ENCODE peak calls at places on chromosomes 3 and 15, in eight cellular contexts. T is aorta, Z is sigmoid colon, Q is H9, L is A673, W is heart right ventricle, A is heart left ventricle, X is body of pancreas. M is an unnamed sample.

GRCh38 chr3:66492672-66493071 is 8.2 kb downstream of the LRIG1 start:
- DNase-seq in T (no peak), Z (no peak), Q (no peak), L (no peak), W (no peak), A (no peak), X (peak; percentile 78), M (no peak)

GRCh38 chr15:59294961-59295741 is 77.5 kb downstream of the MYO1E start:
- DNase-seq in T (no peak), Z (no peak), Q (no peak), L (peak; percentile 24), W (no peak), A (peak; percentile 32), X (peak; percentile 31), M (no peak)

GRCh38 chr15:90560229-90560771 is 30.6 kb downstream of the CRTC3 start:
- DNase-seq in T (peak; percentile 56), Z (peak; percentile 89), Q (no peak), L (peak; percentile 62), W (peak; percentile 48), A (peak; percentile 68), X (peak; percentile 53), M (peak; percentile 75)

GRCh38 chr3:138348107-138348949 is at the start of gene MRAS:
- DNase-seq in T (peak; percentile 87), Z (peak; percentile 90), Q (peak; percentile 78), L (peak; percentile 48), W (peak; percentile 83), A (peak; percentile 83), X (peak; percentile 85), M (peak; percentile 94)

GRCh38 chr3:196198771-196199753 is 12.1 kb downstream of the ZDHHC19 start:
- DNase-seq in T (no peak), Z (no peak), Q (no peak), L (peak; percentile 34), W (no peak), A (no peak), X (no peak), M (no peak)

GRCh38 chr15:31270767-31271166 is 55.9 kb upstream of the KLF13 start:
- DNase-seq in T (no peak), Z (peak; percentile 52), Q (peak; percentile 82), L (peak; percentile 29), W (no peak), A (peak; percentile 20), X (no peak), M (no peak)

GRCh38 chr3:46854543-46854942 is 8.7 kb downstream of the MYL3 start:
- DNase-seq in T (no peak), Z (peak; percentile 37), Q (no peak), L (no peak), W (peak; percentile 20), A (no peak), X (no peak), M (no peak)

GRCh38 chr3:168024537-168024941 is 71.2 kb downstream of the GOLIM4 start:
- DNase-seq in T (no peak), Z (no peak), Q (no peak), L (peak; percentile 61), W (no peak), A (no peak), X (no peak), M (no peak)

GRCh38 chr15:64942356-64942755 is 30.7 kb downstream of the ANKDD1A start:
- DNase-seq in T (no peak), Z (no peak), Q (no peak), L (no peak), W (no peak), A (no peak), X (no peak), M (no peak)

GRCh38 chr3:184355261-184356012 is 6.0 kb downstream of the CLCN2 start:
- DNase-seq in T (no peak), Z (no peak), Q (no peak), L (no peak), W (no peak), A (no peak), X (no peak), M (peak; percentile 53)

GRCh38 chr3:42991369-42992315 is 12.5 kb downstream of the GASK1A start:
- DNase-seq in T (no peak), Z (no peak), Q (no peak), L (no peak), W (no peak), A (no peak), X (no peak), M (peak; percentile 79)

GRCh38 chr3:99659965-99660364 is 21.6 kb downstream of the COL8A1 start:
- DNase-seq in T (no peak), Z (no peak), Q (no peak), L (no peak), W (no peak), A (no peak), X (no peak), M (no peak)

GRCh38 chr15:40336129-40337122 is 4.3 kb downstream of the CCDC9B start:
- DNase-seq in T (peak; percentile 53), Z (no peak), Q (peak; percentile 70), L (peak; percentile 69), W (no peak), A (no peak), X (peak; percentile 47), M (no peak)

GRCh38 chr15:25684521-25685215 is 178.5 kb downstream of the ATP10A start:
- DNase-seq in T (peak; percentile 70), Z (peak; percentile 85), Q (no peak), L (no peak), W (no peak), A (no peak), X (peak; percentile 18), M (peak; percentile 73)

GRCh38 chr3:69164296-69164695 is 41.9 kb upstream of the LMOD3 start:
- DNase-seq in T (no peak), Z (no peak), Q (no peak), L (no peak), W (no peak), A (no peak), X (no peak), M (no peak)

GRCh38 chr3:46065751-46066256 is 38.5 kb upstream of the XCR1 start:
- DNase-seq in T (no peak), Z (no peak), Q (no peak), L (peak; percentile 12), W (no peak), A (no peak), X (no peak), M (no peak)

GRCh38 chr3:141798455-141798854 is 35.2 kb downstream of the GRK7 start:
- DNase-seq in T (no peak), Z (peak; percentile 81), Q (no peak), L (no peak), W (peak; percentile 48), A (peak; percentile 26), X (peak; percentile 33), M (peak; percentile 57)

GRCh38 chr15:57969355-57969754 is 96.2 kb downstream of the ALDH1A2 start:
- DNase-seq in T (no peak), Z (no peak), Q (no peak), L (peak; percentile 9), W (no peak), A (no peak), X (no peak), M (no peak)

GRCh38 chr3:128133273-128133883 is 9.8 kb upstream of the RUVBL1 start:
- DNase-seq in T (no peak), Z (no peak), Q (peak; percentile 69), L (peak; percentile 69), W (no peak), A (no peak), X (peak; percentile 60), M (peak; percentile 22)

GRCh38 chr3:50562866-50563265 is 4.7 kb downstream of the C3orf18 start:
- DNase-seq in T (no peak), Z (no peak), Q (no peak), L (no peak), W (no peak), A (no peak), X (no peak), M (no peak)

GRCh38 chr3:143207338-143207961 is 87.9 kb downstream of the CHST2 start:
- DNase-seq in T (no peak), Z (no peak), Q (no peak), L (no peak), W (no peak), A (no peak), X (no peak), M (no peak)

GRCh38 chr15:72472907-72473669 is 1.0 kb upstream of the ARIH1 start:
- DNase-seq in T (no peak), Z (no peak), Q (no peak), L (peak; percentile 34), W (no peak), A (no peak), X (no peak), M (no peak)

GRCh38 chr3:196942915-196943277 is 568 bp upstream of the NCBP2 start:
- DNase-seq in T (no peak), Z (no peak), Q (no peak), L (peak; percentile 17), W (no peak), A (no peak), X (no peak), M (no peak)

GRCh38 chr3:17087509-17087908 is 202.8 kb downstream of the PLCL2 start:
- DNase-seq in T (no peak), Z (no peak), Q (no peak), L (no peak), W (no peak), A (no peak), X (no peak), M (no peak)

GRCh38 chr3:171416666-171417065 is 43.5 kb downstream of the TNIK start:
- DNase-seq in T (no peak), Z (no peak), Q (no peak), L (no peak), W (no peak), A (no peak), X (no peak), M (no peak)
- H3K4me1 ChIP-seq in T (no peaks in the 10 kb centered on the region), Z (no peaks in the 10 kb centered on the region), Q (peaks cover 13% of the 10 kb centered on the region), L (no peaks in the 10 kb centered on the region), W (peaks cover 33% of the 10 kb centered on the region), A (peaks cover 45% of the 10 kb centered on the region), X (no peaks in the 10 kb centered on the region), M (peaks cover 6% of the 10 kb centered on the region)

GRCh38 chr3:49406571-49407565 is 4.9 kb downstream of the RHOA start:
- DNase-seq in T (no peak), Z (no peak), Q (no peak), L (no peak), W (no peak), A (no peak), X (no peak), M (no peak)
- H3K4me1 ChIP-seq in T (no peaks in the 10 kb centered on the region), Z (no peaks in the 10 kb centered on the region), Q (no peaks in the 10 kb centered on the region), L (no peaks in the 10 kb centered on the region), W (peaks cover 68% of the 10 kb centered on the region), A (peaks cover 70% of the 10 kb centered on the region), X (peaks cover 50% of the 10 kb centered on the region), M (peaks cover 13% of the 10 kb centered on the region)

GRCh38 chr3:55064164-55064563 is 136.3 kb upstream of the LRTM1 start:
- DNase-seq in T (no peak), Z (no peak), Q (no peak), L (no peak), W (no peak), A (no peak), X (no peak), M (no peak)
- H3K4me1 ChIP-seq in T (no peaks in the 10 kb centered on the region), Z (no peaks in the 10 kb centered on the region), Q (peaks cover 3% of the 10 kb centered on the region), L (no peaks in the 10 kb centered on the region), W (no peaks in the 10 kb centered on the region), A (no peaks in the 10 kb centered on the region), X (no peaks in the 10 kb centered on the region), M (no peaks in the 10 kb centered on the region)

DNA sequence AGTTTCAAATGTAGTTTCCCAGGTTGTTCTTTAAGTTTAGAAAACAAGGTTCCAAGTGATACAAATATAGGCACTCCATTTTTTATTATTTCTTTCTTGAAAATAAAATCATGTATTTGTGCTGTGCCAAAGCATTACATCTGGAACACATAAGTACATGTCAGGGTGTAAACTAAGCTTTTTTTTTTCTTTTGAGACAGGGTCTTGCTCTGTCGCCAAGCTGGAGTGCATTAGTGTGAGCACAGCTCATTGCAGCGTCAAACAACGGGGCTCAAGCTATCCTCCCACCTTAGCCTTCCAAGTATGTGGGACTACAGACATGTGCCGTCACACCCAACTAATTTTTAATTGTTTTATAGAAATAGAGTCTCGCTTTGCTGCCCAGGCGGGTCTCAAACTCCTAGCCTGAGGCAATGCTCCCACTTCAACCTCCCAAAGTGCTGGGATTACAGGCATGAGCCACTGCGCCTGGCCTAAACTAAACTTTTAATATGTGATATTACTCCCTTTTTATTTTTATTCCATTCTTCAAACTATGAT is 9.1 kb downstream of the SPATA12 start:
- DNase-seq in T (no peak), Z (no peak), Q (no peak), L (no peak), W (no peak), A (no peak), X (no peak), M (no peak)
- H3K4me1 ChIP-seq in T (no peaks in the 10 kb centered on the region), Z (no peaks in the 10 kb centered on the region), Q (peaks cover 3% of the 10 kb centered on the region), L (no peaks in the 10 kb centered on the region), W (peaks cover 23% of the 10 kb centered on the region), A (peaks cover 15% of the 10 kb centered on the region), X (no peaks in the 10 kb centered on the region), M (no peaks in the 10 kb centered on the region)